ENCODE peak calls at places on chromosomes 7 and 10, in four cellular contexts. E is K562, X is body of pancreas, J is fibroblast of mammary gland. H is an unnamed sample.

GRCh38 chr7:136228185-136228584 is 251.0 kb upstream of the MTPN start:
- DNase-seq in X (no peak), E (no peak), J (no peak), H (no peak)

GRCh38 chr7:29270979-29271658 is 76.5 kb downstream of the CHN2 start:
- DNase-seq in X (no peak), E (no peak), J (no peak), H (peak)

GRCh38 chr10:97607076-97607635 is 17.6 kb downstream of the C10orf62 start:
- DNase-seq in J (no peak), E (no peak), X (no peak), H (no peak)

GRCh38 chr10:99859585-99859984 is 77.1 kb downstream of the ABCC2 start:
- DNase-seq in X (no peak), E (no peak), J (no peak), H (no peak)

GRCh38 chr7:37833107-37833817 is 15.1 kb upstream of the NME8 start:
- DNase-seq in X (peak), E (peak), J (peak), H (peak)

GRCh38 chr10:89609730-89610393 is 35.2 kb downstream of the PANK1 start:
- DNase-seq in J (no peak), E (peak), X (no peak), H (no peak)

GRCh38 chr7:102185796-102186195 is 100.9 kb upstream of the SH2B2 start:
- DNase-seq in J (no peak), E (no peak), X (no peak), H (no peak)

GRCh38 chr7:14123923-14124322 is 134.5 kb upstream of the ETV1 start:
- DNase-seq in J (no peak), E (no peak), X (no peak), H (no peak)

GRCh38 chr10:92989250-92989649 is 71.3 kb upstream of the CYP26C1 start:
- DNase-seq in X (no peak), J (no peak), E (no peak), H (no peak)

GRCh38 chr7:101795461-101795860 is 22.0 kb upstream of the CUX1 start:
- DNase-seq in J (no peak), X (no peak), E (no peak), H (no peak)

GRCh38 chr10:50358925-50359687 is 107.8 kb upstream of the ASAH2 start:
- DNase-seq in J (no peak), X (no peak), E (no peak), H (no peak)

GRCh38 chr10:50361946-50362345 is 110.6 kb upstream of the ASAH2 start:
- DNase-seq in X (no peak), E (no peak), J (no peak), H (no peak)

GRCh38 chr10:50358411-50358810 is 107.1 kb upstream of the ASAH2 start:
- DNase-seq in E (no peak), J (no peak), X (no peak), H (no peak)

GRCh38 chr10:50360077-50360476 is 108.8 kb upstream of the ASAH2 start:
- DNase-seq in J (no peak), E (no peak), X (no peak), H (peak)

GRCh38 chr10:50360486-50360885 is 109.2 kb upstream of the ASAH2 start:
- DNase-seq in J (peak), X (no peak), E (no peak), H (peak)
- H3K4me3 ChIP-seq in J (no peak), X (no peak), E (no peak), H (no peak)

DNA sequence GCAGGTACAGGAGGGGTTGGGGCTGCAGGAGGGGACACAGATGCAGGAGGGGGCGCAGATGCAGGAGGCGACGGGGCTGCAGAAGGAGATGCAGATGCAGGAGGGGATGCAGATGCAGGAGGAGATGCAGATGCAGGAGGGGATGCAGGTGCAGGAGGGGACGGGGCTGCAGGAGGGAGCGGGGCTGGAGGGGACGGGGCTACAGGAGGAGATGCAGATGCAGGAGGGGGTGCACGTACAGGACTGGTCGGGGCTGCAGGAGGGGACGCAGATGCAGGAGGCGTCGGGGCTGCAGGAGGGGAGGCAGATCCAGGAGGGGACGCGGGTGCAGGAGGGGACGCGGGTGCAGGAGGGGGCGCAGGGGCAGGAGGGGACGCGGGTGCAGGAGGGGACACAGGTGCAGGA is 66.5 kb downstream of the VWA2 start:
- DNase-seq in E (no peak), X (no peak), J (no peak), H (no peak)
- H3K4me3 ChIP-seq in E (no peak), X (no peak), J (no peak), H (no peak)

DNA sequence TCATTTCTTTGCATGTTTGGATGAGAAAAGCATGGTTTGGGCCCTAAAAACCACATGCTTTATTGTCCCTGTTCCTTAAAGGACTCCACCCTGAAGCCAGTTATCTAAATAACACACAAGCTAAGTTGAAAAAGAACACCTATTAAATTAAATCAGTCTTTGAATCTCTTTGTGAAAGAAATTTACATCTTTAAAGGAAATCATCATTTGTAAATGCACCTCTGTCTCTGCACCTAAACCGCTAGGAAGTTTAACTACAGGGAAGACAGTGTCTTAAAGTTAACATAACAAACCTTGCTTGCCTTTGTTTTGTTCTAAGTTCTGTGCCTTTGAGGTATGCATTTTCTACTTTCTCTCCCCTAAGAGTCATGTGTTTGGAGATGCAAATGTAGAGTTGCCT is 52.6 kb downstream of the HTR7 start:
- DNase-seq in X (no peak), E (no peak), J (no peak), H (no peak)
- H3K4me3 ChIP-seq in X (no peak), E (no peak), J (no peak), H (no peak)

GRCh38 chr7:32761451-32762320 is 129.9 kb downstream of the KBTBD2 start:
- DNase-seq in J (no peak), X (no peak), E (no peak), H (no peak)
- H3K4me3 ChIP-seq in J (peak), X (no peak), E (no peak), H (no peak)

GRCh38 chr7:47381132-47381495 is 200.8 kb downstream of the TNS3 start:
- DNase-seq in J (no peak), E (no peak), X (no peak), H (no peak)

GRCh38 chr7:47378728-47379395 is 203.0 kb downstream of the TNS3 start:
- DNase-seq in E (no peak), J (no peak), X (no peak), H (no peak)

GRCh38 chr7:47380325-47381131 is 201.4 kb downstream of the TNS3 start:
- DNase-seq in J (no peak), E (no peak), X (no peak), H (peak)

GRCh38 chr7:47377741-47378140 is 204.2 kb downstream of the TNS3 start:
- DNase-seq in J (no peak), X (no peak), E (no peak), H (no peak)

DNA sequence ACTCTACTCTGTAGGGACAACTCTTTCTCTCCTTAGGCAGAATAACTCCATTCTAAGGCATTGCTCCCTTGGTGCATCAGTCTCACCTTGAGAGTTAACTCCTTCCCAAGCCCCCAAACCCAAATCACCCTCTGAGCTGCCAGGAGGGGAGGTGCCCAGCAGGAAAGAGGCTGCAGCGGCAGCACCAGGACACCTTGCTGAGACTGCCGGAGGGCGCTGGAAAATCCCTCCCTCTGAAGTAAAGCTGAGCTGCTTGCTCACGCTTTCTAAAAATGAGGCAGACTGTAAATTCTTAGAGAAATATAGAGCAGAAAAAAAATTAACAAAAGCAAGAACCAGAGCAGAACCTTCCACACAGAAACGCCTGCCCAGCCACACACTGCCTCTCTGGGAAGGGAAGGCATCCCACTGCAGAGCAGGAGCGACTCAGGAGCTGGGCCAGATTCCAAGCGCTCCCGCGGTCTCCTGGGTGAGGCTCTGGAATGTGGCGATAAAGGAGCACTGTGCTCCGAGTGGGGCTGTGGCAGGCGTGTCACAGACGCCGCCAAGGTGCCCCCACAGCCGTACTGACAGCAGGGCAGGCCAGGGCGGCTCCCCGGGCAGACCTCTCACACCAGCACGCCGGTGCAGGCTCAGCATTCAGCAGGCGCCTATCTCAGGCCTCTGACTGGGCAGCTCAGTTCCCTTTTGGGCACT is 202.1 kb downstream of the TNS3 start:
- DNase-seq in X (peak), E (no peak), J (peak), H (peak)
- H3K4me3 ChIP-seq in X (no peak), E (no peak), J (no peak), H (no peak)

H was measured in fibroblast of the aortic adventitia.